ENCODE peak calls at places on chromosomes 16 and 17, in seven cellular contexts. One of them, this sample, is unnamed.

GRCh38 chr17:35849469-35850348 is 19.0 kb downstream of the HEATR9 start:
- DNase-seq in CD4-positive, alpha-beta memory T cell: peak
- DNase-seq in neural crest cell: peak
- DNase-seq in fibroblast of villous mesenchyme: peak
- DNase-seq in activated CD8-positive, alpha-beta T cell treated with anti-CD3 and anti-CD28 coated beads for 36 hours: peak
- DNase-seq in mesendoderm: peak
- DNase-seq in adrenal gland: peak
- DNase-seq in this sample: peak

GRCh38 chr16:31025344-31025743 is 8.0 kb upstream of the STX4 start:
- DNase-seq in activated CD8-positive, alpha-beta T cell treated with anti-CD3 and anti-CD28 coated beads for 36 hours: no peak
- DNase-seq in CD4-positive, alpha-beta memory T cell: no peak
- DNase-seq in fibroblast of villous mesenchyme: no peak
- DNase-seq in adrenal gland: no peak
- DNase-seq in neural crest cell: no peak
- DNase-seq in mesendoderm: no peak
- DNase-seq in this sample: no peak

GRCh38 chr17:78315355-78316114 is 44.3 kb downstream of the SOCS3 start:
- DNase-seq in activated CD8-positive, alpha-beta T cell treated with anti-CD3 and anti-CD28 coated beads for 36 hours: peak
- DNase-seq in neural crest cell: no peak
- DNase-seq in adrenal gland: peak
- DNase-seq in CD4-positive, alpha-beta memory T cell: peak
- DNase-seq in fibroblast of villous mesenchyme: peak
- DNase-seq in mesendoderm: peak
- DNase-seq in this sample: no peak

GRCh38 chr16:77951788-77952187 is 70.6 kb upstream of the CLEC3A start:
- DNase-seq in activated CD8-positive, alpha-beta T cell treated with anti-CD3 and anti-CD28 coated beads for 36 hours: no peak
- DNase-seq in mesendoderm: peak
- DNase-seq in fibroblast of villous mesenchyme: no peak
- DNase-seq in CD4-positive, alpha-beta memory T cell: no peak
- DNase-seq in adrenal gland: no peak
- DNase-seq in neural crest cell: no peak
- DNase-seq in this sample: peak

GRCh38 chr16:86929149-86929871 is 351.0 kb downstream of the FOXL1 start:
- DNase-seq in mesendoderm: peak
- DNase-seq in CD4-positive, alpha-beta memory T cell: no peak
- DNase-seq in adrenal gland: no peak
- DNase-seq in neural crest cell: no peak
- DNase-seq in activated CD8-positive, alpha-beta T cell treated with anti-CD3 and anti-CD28 coated beads for 36 hours: no peak
- DNase-seq in fibroblast of villous mesenchyme: peak
- DNase-seq in this sample: peak

GRCh38 chr16:30651124-30652004 is 604 bp downstream of the PRR14 start:
- DNase-seq in fibroblast of villous mesenchyme: peak
- DNase-seq in neural crest cell: peak
- DNase-seq in activated CD8-positive, alpha-beta T cell treated with anti-CD3 and anti-CD28 coated beads for 36 hours: peak
- DNase-seq in CD4-positive, alpha-beta memory T cell: peak
- DNase-seq in adrenal gland: peak
- DNase-seq in mesendoderm: peak
- DNase-seq in this sample: peak

GRCh38 chr17:77404812-77405581 is 264.2 kb downstream of the SEC14L1 start:
- DNase-seq in mesendoderm: no peak
- DNase-seq in activated CD8-positive, alpha-beta T cell treated with anti-CD3 and anti-CD28 coated beads for 36 hours: peak
- DNase-seq in fibroblast of villous mesenchyme: no peak
- DNase-seq in CD4-positive, alpha-beta memory T cell: peak
- DNase-seq in neural crest cell: no peak
- DNase-seq in adrenal gland: peak
- DNase-seq in this sample: no peak

GRCh38 chr17:12789075-12789975 is at the start of gene ARHGAP44:
- DNase-seq in neural crest cell: peak
- DNase-seq in mesendoderm: peak
- DNase-seq in adrenal gland: peak
- DNase-seq in activated CD8-positive, alpha-beta T cell treated with anti-CD3 and anti-CD28 coated beads for 36 hours: peak
- DNase-seq in CD4-positive, alpha-beta memory T cell: no peak
- DNase-seq in fibroblast of villous mesenchyme: peak
- DNase-seq in this sample: peak

GRCh38 chr17:74947041-74947754 is 11.5 kb downstream of the OTOP3 start:
- DNase-seq in activated CD8-positive, alpha-beta T cell treated with anti-CD3 and anti-CD28 coated beads for 36 hours: no peak
- DNase-seq in neural crest cell: no peak
- DNase-seq in adrenal gland: no peak
- DNase-seq in CD4-positive, alpha-beta memory T cell: no peak
- DNase-seq in fibroblast of villous mesenchyme: no peak
- DNase-seq in mesendoderm: no peak
- DNase-seq in this sample: no peak

This sample was measured in NCI-H82.